ENCODE peak calls at places on chromosomes 4 and X, in six cellular contexts. W is HepG2, F is HCT116, T is K562, N is SK-N-SH, M is GM12878. C is an unnamed sample. For H3K4me1, the result is how much of the 10 kb centered on the place peaks cover.

GRCh38 chr4:64617813-64618212 is 208.6 kb upstream of the TECRL start:
- DNase-seq in F (no peak), W (no peak), N (no peak), M (no peak), T (no peak), C (no peak)

GRCh38 chr4:60209588-60209987 is 990.5 kb upstream of the ADGRL3 start:
- DNase-seq in M (no peak), W (peak), T (no peak), F (no peak), N (no peak), C (no peak)

GRCh38 chr4:22778547-22779163 is 85.9 kb downstream of the GBA3 start:
- DNase-seq in W (no peak), N (no peak), F (no peak), M (no peak), T (peak), C (no peak)

GRCh38 chr4:187632260-187633010 is 363.1 kb upstream of the ZFP42 start:
- DNase-seq in T (no peak), M (no peak), W (no peak), F (no peak), N (no peak), C (no peak)

GRCh38 chr4:54607067-54607466 is 50.7 kb upstream of the KIT start:
- DNase-seq in T (no peak), N (no peak), W (no peak), F (no peak), M (no peak), C (no peak)

GRCh38 chrX:18377802-18378201 is 23.3 kb upstream of the SCML2 start:
- DNase-seq in M (no peak), N (peak), T (peak), W (peak), F (peak), C (no peak)

GRCh38 chrX:49316085-49316484 is 5.8 kb upstream of the GAGE12J start:
- DNase-seq in F (no peak), N (no peak), W (no peak), M (no peak), T (no peak), C (no peak)

GRCh38 chr4:185672618-185673017 is 137.3 kb upstream of the PDLIM3 start:
- DNase-seq in M (no peak), F (no peak), T (no peak), N (no peak), W (no peak), C (no peak)

GRCh38 chrX:55787727-55788126 is 70.2 kb downstream of the RRAGB start:
- DNase-seq in N (no peak), M (no peak), W (no peak), F (no peak), T (no peak), C (no peak)

GRCh38 chr4:173794662-173795061 is 264.6 kb upstream of the HAND2 start:
- DNase-seq in T (no peak), N (no peak), W (no peak), M (no peak), F (no peak), C (no peak)

GRCh38 chrX:49192722-49193328 is 6.7 kb upstream of the PRICKLE3 start:
- DNase-seq in N (no peak), M (no peak), F (no peak), T (peak), W (no peak), C (no peak)

GRCh38 chr4:115101675-115102074 is 11.7 kb downstream of the NDST4 start:
- DNase-seq in N (no peak), W (no peak), F (no peak), M (no peak), T (no peak), C (no peak)
- TF ChIP-seq SIN3A in N (no peak), W (no peak), F (no peak), M (no peak), T (no peak), C (no peak)

GRCh38 chr4:41217373-41217772 is 3.0 kb upstream of the APBB2 start:
- DNase-seq in F (no peak), N (no peak), W (no peak), M (no peak), T (no peak), C (no peak)
- H3K27ac ChIP-seq in F (peak), N (no peak), W (no peak), M (no peak), T (no peak), C (peak)

DNA sequence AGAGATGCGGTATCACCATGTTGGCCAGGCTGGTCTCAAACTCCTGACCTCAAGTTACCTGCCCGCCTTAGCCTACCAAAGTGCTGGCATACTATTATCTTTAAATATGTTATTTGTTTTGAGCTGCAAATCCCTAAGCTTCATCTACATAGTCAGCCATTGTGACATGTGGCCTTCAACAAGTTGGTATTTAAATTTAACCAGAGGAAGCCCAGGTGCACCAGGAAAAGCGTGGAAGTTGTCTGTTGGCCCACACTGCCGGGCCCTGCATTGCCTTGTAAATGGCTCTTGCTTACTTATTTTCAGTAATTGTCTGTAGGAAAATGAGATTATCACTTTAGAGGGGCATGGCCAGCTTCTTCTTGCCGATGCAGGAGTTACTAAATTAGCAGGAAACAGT is 6.0 kb downstream of the WWC2 start:
- DNase-seq in N (no peak), W (no peak), F (no peak), T (no peak), M (no peak), C (no peak)
- H3K4me1 ChIP-seq in N (under half), W (half or more), F (under half), T (under half), M (under half), C (under half)

GRCh38 chrX:46278591-46278990 is 266.6 kb downstream of the ZNF674 start:
- DNase-seq in T (no peak), N (no peak), W (no peak), M (no peak), F (no peak), C (no peak)

GRCh38 chrX:46279214-46279924 is 265.9 kb downstream of the ZNF674 start:
- DNase-seq in M (no peak), F (no peak), N (no peak), W (no peak), T (no peak), C (no peak)

GRCh38 chrX:46279925-46280313 is 265.3 kb downstream of the ZNF674 start:
- DNase-seq in W (no peak), T (no peak), N (no peak), M (no peak), F (no peak), C (no peak)
- TF ChIP-seq SIN3A in W (no peak), T (no peak), N (no peak), M (no peak), F (no peak), C (no peak)

GRCh38 chr4:47532658-47533057 is 47.6 kb downstream of the ATP10D start:
- DNase-seq in W (no peak), M (no peak), N (no peak), T (no peak), F (no peak), C (no peak)

GRCh38 chr4:47530801-47531200 is 45.7 kb downstream of the ATP10D start:
- DNase-seq in F (no peak), W (no peak), M (no peak), T (no peak), N (no peak), C (no peak)

GRCh38 chr4:47533689-47534347 is 48.7 kb downstream of the ATP10D start:
- DNase-seq in N (no peak), T (no peak), W (no peak), F (no peak), M (no peak), C (no peak)

GRCh38 chr4:47531954-47532321 is 46.9 kb downstream of the ATP10D start:
- DNase-seq in M (no peak), T (no peak), N (no peak), F (no peak), W (no peak), C (no peak)

GRCh38 chr4:47531241-47531953 is 46.3 kb downstream of the ATP10D start:
- DNase-seq in W (peak), N (no peak), F (no peak), M (peak), T (no peak), C (no peak)
- H3K27ac ChIP-seq in W (no peak), N (peak), F (no peak), M (peak), T (no peak), C (no peak)

DNA sequence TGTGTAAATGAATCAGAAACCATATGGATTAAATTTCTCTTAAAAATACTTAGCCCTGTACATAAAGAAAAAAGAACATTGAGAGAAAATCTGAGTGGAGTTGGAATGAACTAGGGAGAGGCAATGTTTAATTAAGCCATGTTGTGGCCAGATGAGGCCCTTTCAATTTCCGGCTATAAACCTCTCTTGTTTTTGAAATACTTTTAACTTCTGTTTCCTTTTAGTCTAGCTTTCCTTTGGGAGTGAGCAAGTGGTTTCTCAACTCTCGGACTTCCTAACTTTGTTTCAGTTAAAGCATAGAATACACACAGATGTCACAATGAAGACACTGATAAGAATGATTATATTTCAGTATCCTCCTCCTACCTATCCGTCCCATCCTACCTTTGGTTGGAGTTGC is 197.2 kb downstream of the ARHGAP24 start:
- DNase-seq in T (no peak), M (no peak), N (no peak), W (no peak), F (no peak), C (no peak)
- H3K4me1 ChIP-seq in T (under half), M (under half), N (under half), W (under half), F (under half), C (under half)

DNA sequence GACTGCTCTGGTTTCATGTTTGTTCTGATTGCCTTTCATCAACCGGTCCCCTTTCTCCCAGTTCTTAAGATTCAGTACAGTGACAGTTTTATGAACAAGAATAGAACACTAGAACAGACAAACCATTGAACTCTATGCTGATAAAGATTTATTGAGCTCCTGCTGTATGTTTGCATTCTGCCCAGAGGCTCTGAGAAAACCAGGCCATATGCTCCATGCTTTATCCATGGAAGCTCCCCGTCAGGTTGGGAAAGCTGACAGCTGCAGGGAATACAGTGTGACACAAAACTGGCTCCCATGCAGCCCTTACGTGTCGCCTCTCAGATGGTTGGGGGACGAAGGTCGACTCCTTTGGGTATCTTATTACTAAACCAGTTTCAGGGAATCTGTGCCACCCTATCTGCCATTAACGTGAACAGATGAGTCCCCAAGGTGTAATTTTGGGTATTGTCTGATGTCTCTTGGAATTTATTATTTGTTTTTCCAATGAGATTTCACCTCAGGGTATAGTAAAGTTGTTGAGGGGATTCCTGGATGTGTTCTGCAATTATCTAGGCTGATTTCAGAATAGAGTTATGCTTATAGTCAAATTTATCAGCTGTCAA is 72.2 kb upstream of the MSANTD1 start:
- DNase-seq in W (no peak), N (no peak), F (no peak), M (no peak), T (no peak), C (no peak)
- TF ChIP-seq SIN3A in W (no peak), N (no peak), F (no peak), M (no peak), T (no peak), C (no peak)